ENCODE peak calls at places on chromosomes 12 and 14, in four cellular contexts. R is GM23338, T is PC-9, C is neural progenitor cell. G is an unnamed sample. For H4K20me1, the result is how much of the 10 kb centered on the place peaks cover.

GRCh38 chr14:89719371-89720075 is 235.0 kb downstream of the EFCAB11 start:
- DNase-seq in T (no peak), C (no peak), R (no peak), G (no peak)

GRCh38 chr12:89529738-89530137 is 3.9 kb upstream of the POC1B start:
- DNase-seq in T (peak), C (peak), R (peak), G (peak)

GRCh38 chr12:66228462-66228861 is 39.4 kb downstream of the IRAK3 start:
- DNase-seq in R (no peak), C (no peak), T (no peak), G (no peak)

GRCh38 chr12:39331539-39332261 is 111.2 kb downstream of the KIF21A start:
- DNase-seq in R (no peak), T (no peak), C (no peak), G (no peak)

GRCh38 chr14:92316937-92317336 is 6.0 kb upstream of the SLC24A4 start:
- DNase-seq in C (no peak), R (peak), T (peak), G (peak)

GRCh38 chr12:6772331-6772695 is at the start of gene LAG3:
- DNase-seq in R (no peak), T (no peak), C (no peak), G (no peak)

GRCh38 chr12:118925407-118926202 is 55.7 kb upstream of the SRRM4 start:
- DNase-seq in R (no peak), C (no peak), T (no peak), G (no peak)

GRCh38 chr12:110012659-110013058 is 13.4 kb downstream of the ANKRD13A start:
- DNase-seq in R (no peak), C (no peak), T (no peak), G (no peak)

GRCh38 chr12:14264316-14264715 is 101.2 kb upstream of the ATF7IP start:
- DNase-seq in R (peak), T (no peak), C (no peak), G (peak)

GRCh38 chr14:54730156-54730961 is 163.4 kb downstream of the SAMD4A start:
- DNase-seq in T (peak), C (no peak), R (no peak), G (peak)

GRCh38 chr14:51521764-51522163 is 129.9 kb upstream of the FRMD6 start:
- DNase-seq in C (no peak), T (no peak), R (no peak), G (peak)

GRCh38 chr12:24044973-24045703 is 95.7 kb upstream of the SOX5 start:
- DNase-seq in T (no peak), R (no peak), C (no peak), G (no peak)

GRCh38 chr14:37124617-37125016 is 47.8 kb downstream of the SLC25A21 start:
- DNase-seq in C (peak), R (peak), T (no peak), G (peak)

GRCh38 chr14:31258427-31259039 is 50.9 kb upstream of the HECTD1 start:
- DNase-seq in C (no peak), R (no peak), T (peak), G (no peak)

DNA sequence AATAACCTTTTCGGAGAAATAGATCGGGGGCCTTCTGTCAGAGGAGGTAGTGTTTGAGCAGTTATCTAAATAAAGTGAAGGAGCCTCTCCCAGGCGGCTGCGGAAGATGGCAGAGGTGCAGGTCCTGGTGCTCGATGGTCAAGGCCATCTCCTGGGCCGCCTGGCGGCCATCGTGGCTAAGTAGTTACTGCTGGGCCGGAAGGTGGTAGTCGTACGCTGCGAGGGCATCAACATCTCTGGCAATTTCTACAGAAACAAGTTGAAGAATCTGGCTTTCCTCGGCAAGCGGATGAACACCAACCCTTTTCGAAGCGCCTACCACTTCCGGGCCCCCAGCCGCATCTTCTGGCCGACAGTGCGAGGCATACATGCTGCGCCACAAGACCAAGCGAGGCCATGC is 186.1 kb downstream of the KTN1 start:
- DNase-seq in R (no peak), C (no peak), T (no peak), G (no peak)
- TF ChIP-seq CTCF in R (no peak), C (no peak), T (no peak), G (no peak)

DNA sequence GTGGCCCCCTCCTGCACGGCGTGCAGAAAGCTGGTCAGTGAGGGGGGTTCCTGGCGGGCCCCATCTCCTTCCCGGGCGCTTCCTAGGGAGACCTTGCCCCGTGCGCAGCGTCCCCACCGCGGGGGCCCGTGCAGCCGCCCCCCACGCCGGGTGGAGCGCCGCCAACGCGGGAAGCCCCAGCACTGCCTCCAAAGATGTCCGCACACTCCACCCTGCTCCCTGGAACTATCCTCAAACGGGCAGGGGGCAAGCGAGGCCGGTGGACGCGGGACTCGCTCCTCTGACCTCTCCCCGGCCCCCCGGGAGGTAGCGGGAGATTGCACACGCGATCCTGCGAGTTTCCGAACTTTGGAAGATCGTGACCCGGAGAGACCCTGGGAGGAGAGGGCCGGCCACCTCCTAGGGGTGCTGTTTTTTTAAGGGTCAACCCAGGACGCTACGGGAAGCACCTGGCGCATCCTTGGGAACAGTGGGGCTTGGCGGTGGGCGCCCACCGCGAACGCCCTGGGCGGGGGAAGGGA is 1.5 kb upstream of the FZD10 start:
- DNase-seq in T (no peak), R (no peak), C (peak), G (no peak)
- TF ChIP-seq EZH2 in T (no peak), R (no peak), C (peak), G (no peak)

GRCh38 chr12:42426733-42427132 is 100.8 kb downstream of the PPHLN1 start:
- DNase-seq in T (peak), C (peak), R (peak), G (peak)

DNA sequence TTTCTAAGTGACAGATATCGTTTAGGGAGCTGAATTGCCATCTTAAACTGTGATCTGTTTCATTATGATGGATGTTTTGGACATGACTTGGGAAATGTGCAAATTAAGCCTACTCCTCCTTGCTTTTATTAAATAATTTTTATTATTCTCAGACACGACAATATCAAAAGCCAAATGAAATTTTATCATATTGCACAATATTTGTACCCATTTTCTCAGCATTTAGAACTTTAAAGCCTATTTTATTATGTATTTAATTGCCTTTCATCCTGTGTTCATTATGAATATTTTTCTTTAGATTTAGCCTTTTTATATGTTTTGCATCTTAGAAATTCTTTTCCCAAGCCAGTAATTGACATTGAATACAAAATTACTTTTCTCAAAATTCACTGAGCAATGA is 102.9 kb downstream of the PPHLN1 start:
- DNase-seq in C (no peak), T (no peak), R (no peak), G (no peak)
- H4K20me1 ChIP-seq in C (under half), T (under half), R (under half), G (under half)

DNA sequence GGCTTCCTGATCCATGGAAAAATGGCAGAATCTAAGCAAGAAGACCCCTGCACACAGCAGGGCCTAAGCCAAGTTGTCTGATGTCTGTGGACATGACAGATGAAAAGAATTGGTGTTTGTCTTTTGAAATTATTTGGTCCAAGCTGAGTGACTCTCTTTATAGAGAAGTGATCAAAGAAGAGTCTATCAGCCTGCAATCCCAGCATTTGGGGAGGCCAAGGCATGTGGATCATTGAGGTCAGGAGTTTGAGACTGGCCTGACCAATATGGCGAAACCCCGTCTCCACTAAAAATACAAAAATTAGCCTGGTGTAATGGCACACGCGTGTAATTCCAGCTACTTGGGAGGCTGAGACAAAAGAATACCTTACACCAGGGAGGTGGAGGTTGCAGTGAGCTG is 64.8 kb upstream of the TUNAR start:
- DNase-seq in R (no peak), T (no peak), C (no peak), G (no peak)
- TF ChIP-seq CTCF in R (no peak), T (no peak), C (no peak), G (no peak)

GRCh38 chr12:53058674-53059433 is 9.0 kb downstream of the TNS2 start:
- DNase-seq in T (no peak), C (no peak), R (no peak), G (no peak)
- TF ChIP-seq EZH2 in T (no peak), C (no peak), R (no peak), G (no peak)

GRCh38 chr14:105536051-105536450 is 9.7 kb downstream of the TMEM121 start:
- DNase-seq in R (no peak), C (no peak), T (no peak), G (no peak)

GRCh38 chr14:105533811-105534498 is 7.6 kb downstream of the TMEM121 start:
- DNase-seq in R (no peak), T (no peak), C (no peak), G (no peak)

GRCh38 chr14:105533391-105533790 is 7.0 kb downstream of the TMEM121 start:
- DNase-seq in C (no peak), T (no peak), R (no peak), G (no peak)

GRCh38 chr14:105532735-105533141 is 6.4 kb downstream of the TMEM121 start:
- DNase-seq in R (peak), T (no peak), C (peak), G (no peak)

GRCh38 chr14:105534586-105534985 is 8.2 kb downstream of the TMEM121 start:
- DNase-seq in T (no peak), R (no peak), C (no peak), G (no peak)
- H4K20me1 ChIP-seq in T (under half), R (under half), C (under half), G (under half)

G was measured in PC-3.